ENCODE peak calls at places on chromosomes 4 and X, in nine cellular contexts. O is cardiac muscle cell, D is tibial nerve, E is mesenchymal stem cell, F is ovary, V is breast epithelium, M is left lung, S is lung, W is lower lobe of right lung. Q is an unnamed sample.
A peak's percentile ranks its signal among the peaks of the same experiment; 100 is the strongest.

GRCh38 chrX:113929004-113929403 is 654.9 kb upstream of the HTR2C start:
- DNase-seq in O (peak; percentile 76), D (no peak), E (peak; percentile 54), F (no peak), V (no peak), M (no peak), S (peak; percentile 39), W (no peak), Q (peak; percentile 88)

GRCh38 chr4:119138046-119138445 is 2.4 kb downstream of the MYOZ2 start:
- DNase-seq in O (peak; percentile 64), D (no peak), E (peak; percentile 46), F (no peak), V (no peak), M (no peak), S (no peak), W (no peak), Q (no peak)

GRCh38 chr4:5678977-5679376 is 29.4 kb downstream of the EVC2 start:
- DNase-seq in O (no peak), D (no peak), E (peak; percentile 18), F (no peak), V (no peak), M (no peak), S (no peak), W (no peak), Q (no peak)

GRCh38 chr4:15366660-15367059 is 61.2 kb upstream of the C1QTNF7 start:
- DNase-seq in O (no peak), D (no peak), E (peak; percentile 53), F (no peak), V (no peak), M (no peak), S (no peak), W (no peak), Q (no peak)

GRCh38 chrX:65196758-65197371 is 220.6 kb upstream of the ZC4H2 start:
- DNase-seq in O (peak; percentile 61), D (no peak), E (no peak), F (no peak), V (no peak), M (no peak), S (no peak), W (peak; percentile 38), Q (peak; percentile 43)

GRCh38 chrX:118211891-118212816 is 95.5 kb upstream of the KLHL13 start:
- DNase-seq in O (no peak), D (no peak), E (no peak), F (no peak), V (no peak), M (no peak), S (no peak), W (no peak), Q (no peak)

GRCh38 chr4:6869944-6870343 is 39.7 kb upstream of the TBC1D14 start:
- DNase-seq in O (no peak), D (no peak), E (no peak), F (no peak), V (no peak), M (no peak), S (no peak), W (no peak), Q (no peak)

GRCh38 chr4:110344165-110344564 is 131.8 kb upstream of the ENPEP start:
- DNase-seq in O (peak; percentile 40), D (no peak), E (peak; percentile 51), F (no peak), V (no peak), M (no peak), S (no peak), W (no peak), Q (peak; percentile 43)

GRCh38 chr4:94253036-94253435 is 45.4 kb downstream of the SMARCAD1 start:
- DNase-seq in O (no peak), D (no peak), E (peak; percentile 12), F (no peak), V (no peak), M (no peak), S (no peak), W (no peak), Q (peak; percentile 18)

GRCh38 chr4:104941661-104942062 is 205.0 kb upstream of the TET2 start:
- DNase-seq in O (no peak), D (no peak), E (no peak), F (no peak), V (no peak), M (no peak), S (no peak), W (no peak), Q (no peak)

DNA sequence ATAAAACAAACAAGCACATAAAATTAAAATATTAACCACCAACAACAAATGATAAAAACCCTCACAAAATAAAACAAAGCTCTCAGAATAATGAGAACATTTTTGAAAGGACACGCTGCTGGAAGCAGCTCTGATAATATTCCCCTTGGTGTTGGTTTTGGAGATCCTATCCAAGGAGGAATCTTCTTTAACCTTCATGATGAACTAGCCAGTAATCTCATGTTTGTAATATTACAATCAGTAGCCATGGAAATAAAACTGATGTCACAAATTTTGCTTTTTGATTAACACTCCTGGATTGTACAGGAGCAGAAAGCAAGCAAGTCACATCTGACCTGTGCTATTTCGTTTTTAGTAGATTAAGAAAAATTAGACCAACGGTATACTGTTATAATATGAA is 154.0 kb downstream of the RASL11B start:
- DNase-seq in O (no peak), D (no peak), E (no peak), F (no peak), V (no peak), M (no peak), S (no peak), W (no peak), Q (no peak)
- H3K4me1 ChIP-seq in O (peaks cover 49% of the 10 kb centered on the region), D (no peaks in the 10 kb centered on the region), E (peaks cover 4% of the 10 kb centered on the region), F (peaks cover 25% of the 10 kb centered on the region), V (peaks cover 4% of the 10 kb centered on the region), M (peaks cover 4% of the 10 kb centered on the region), S (no peaks in the 10 kb centered on the region), W (peaks cover 14% of the 10 kb centered on the region), Q (peaks cover 4% of the 10 kb centered on the region)

GRCh38 chr4:2858451-2859217 is 15.0 kb downstream of the ADD1 start:
- DNase-seq in O (no peak), D (no peak), E (peak; percentile 48), F (no peak), V (no peak), M (no peak), S (no peak), W (no peak), Q (no peak)

GRCh38 chr4:2859514-2859913 is 15.9 kb downstream of the ADD1 start:
- DNase-seq in O (no peak), D (no peak), E (no peak), F (no peak), V (no peak), M (no peak), S (no peak), W (no peak), Q (no peak)

GRCh38 chr4:2855584-2855983 is 11.9 kb downstream of the ADD1 start:
- DNase-seq in O (no peak), D (no peak), E (no peak), F (no peak), V (no peak), M (no peak), S (no peak), W (no peak), Q (no peak)

GRCh38 chr4:2856266-2856665 is 12.6 kb downstream of the ADD1 start:
- DNase-seq in O (no peak), D (no peak), E (no peak), F (no peak), V (no peak), M (no peak), S (no peak), W (no peak), Q (no peak)

GRCh38 chr4:2857349-2857927 is 13.8 kb downstream of the ADD1 start:
- DNase-seq in O (no peak), D (no peak), E (no peak), F (no peak), V (no peak), M (no peak), S (no peak), W (no peak), Q (no peak)
- H3K4me1 ChIP-seq in O (peaks cover 57% of the 10 kb centered on the region), D (peaks cover 68% of the 10 kb centered on the region), E (peaks cover 9% of the 10 kb centered on the region), F (peaks cover 31% of the 10 kb centered on the region), V (peaks cover 3% of the 10 kb centered on the region), M (peaks cover 48% of the 10 kb centered on the region), S (peaks cover 18% of the 10 kb centered on the region), W (peaks cover 94% of the 10 kb centered on the region), Q (peaks cover 25% of the 10 kb centered on the region)

DNA sequence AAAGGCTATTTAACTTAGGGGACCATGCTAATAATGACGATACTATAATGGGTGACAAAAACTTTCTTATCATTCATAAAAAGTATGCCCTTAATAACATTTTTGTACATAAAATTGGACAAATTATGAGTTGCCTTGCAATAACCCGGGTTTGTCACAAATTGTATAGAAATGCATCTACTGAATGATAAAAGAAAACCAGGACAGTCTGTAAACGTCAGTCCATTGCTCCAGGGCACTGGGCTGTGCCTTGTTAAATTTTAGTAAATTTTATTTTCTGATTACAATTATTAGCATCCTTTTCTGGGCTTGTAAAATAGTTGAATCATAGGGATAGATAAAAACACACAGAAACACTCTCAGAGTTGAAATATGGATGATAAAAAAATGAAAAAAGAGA is 778.3 kb downstream of the RAPGEF2 start:
- DNase-seq in O (no peak), D (no peak), E (no peak), F (no peak), V (no peak), M (no peak), S (no peak), W (no peak), Q (no peak)
- H3K4me1 ChIP-seq in O (no peaks in the 10 kb centered on the region), D (no peaks in the 10 kb centered on the region), E (peaks cover 4% of the 10 kb centered on the region), F (no peaks in the 10 kb centered on the region), V (no peaks in the 10 kb centered on the region), M (no peaks in the 10 kb centered on the region), S (no peaks in the 10 kb centered on the region), W (no peaks in the 10 kb centered on the region), Q (no peaks in the 10 kb centered on the region)

GRCh38 chr4:112807083-112807482 is 170.1 kb downstream of the LARP7 start:
- DNase-seq in O (no peak), D (no peak), E (no peak), F (no peak), V (no peak), M (no peak), S (no peak), W (no peak), Q (no peak)

GRCh38 chr4:112800001-112800400 is 163.1 kb downstream of the LARP7 start:
- DNase-seq in O (no peak), D (no peak), E (no peak), F (no peak), V (no peak), M (no peak), S (no peak), W (no peak), Q (no peak)

GRCh38 chr4:112802780-112803179 is 165.8 kb downstream of the LARP7 start:
- DNase-seq in O (no peak), D (no peak), E (no peak), F (no peak), V (no peak), M (no peak), S (no peak), W (no peak), Q (no peak)

DNA sequence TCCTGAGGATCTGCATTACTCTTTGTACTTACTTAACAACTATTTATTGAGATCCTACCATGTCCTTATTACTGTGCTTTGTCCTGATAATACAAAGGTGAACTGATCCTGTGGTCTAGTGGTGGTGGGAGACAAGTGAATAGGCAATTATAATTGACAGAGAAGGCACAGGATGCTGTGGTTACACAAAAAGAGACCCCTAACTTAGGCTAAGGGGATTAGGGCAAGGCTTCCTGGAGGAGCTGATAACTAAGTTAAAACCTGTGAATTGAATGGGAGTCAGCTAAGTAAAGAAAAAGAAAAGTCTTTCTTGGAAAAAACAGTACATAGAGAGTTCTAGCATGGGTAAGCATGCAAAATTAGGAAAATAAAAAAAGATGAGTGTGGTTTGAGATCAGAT is 164.4 kb downstream of the LARP7 start:
- DNase-seq in O (no peak), D (no peak), E (no peak), F (no peak), V (no peak), M (no peak), S (no peak), W (no peak), Q (peak; percentile 19)
- H3K4me1 ChIP-seq in O (peaks cover 6% of the 10 kb centered on the region), D (no peaks in the 10 kb centered on the region), E (no peaks in the 10 kb centered on the region), F (no peaks in the 10 kb centered on the region), V (no peaks in the 10 kb centered on the region), M (no peaks in the 10 kb centered on the region), S (no peaks in the 10 kb centered on the region), W (no peaks in the 10 kb centered on the region), Q (peaks cover 8% of the 10 kb centered on the region)